ENCODE peak calls at places on chromosomes 12 and 14, in nine cellular contexts. T, Q, P, N, B, Y, I, H and E are unnamed samples.

GRCh38 chr14:80781968-80782367 is 159.6 kb downstream of the CEP128 start:
- DNase-seq in T (no peak), Q (no peak), P (no peak), N (no peak), B (peak; percentile 58), Y (no peak), I (peak; percentile 17), H (no peak), E (peak; percentile 42)

GRCh38 chr12:76866146-76866545 is 12.7 kb downstream of the CSRP2 start:
- DNase-seq in T (no peak), Q (no peak), P (no peak), N (no peak), B (no peak), Y (no peak), I (no peak), H (no peak), E (no peak)

GRCh38 chr12:95970905-95971304 is 25.2 kb downstream of the HAL start:
- DNase-seq in T (no peak), Q (no peak), P (no peak), N (no peak), B (no peak), Y (no peak), I (no peak), H (no peak), E (no peak)

GRCh38 chr12:27843714-27844245 is 63.7 kb upstream of the MANSC4 start:
- DNase-seq in T (no peak), Q (no peak), P (no peak), N (no peak), B (no peak), Y (no peak), I (peak; percentile 72), H (no peak), E (peak; percentile 61)

GRCh38 chr14:70670992-70671651 is 29.4 kb downstream of the TTC9 start:
- DNase-seq in T (no peak), Q (no peak), P (no peak), N (no peak), B (no peak), Y (no peak), I (no peak), H (no peak), E (no peak)

GRCh38 chr12:75760481-75761324 is 249.3 kb upstream of the KRR1 start:
- DNase-seq in T (no peak), Q (no peak), P (no peak), N (no peak), B (no peak), Y (no peak), I (no peak), H (no peak), E (no peak)

GRCh38 chr14:28280997-28281598 is 485.5 kb upstream of the FOXG1 start:
- DNase-seq in T (no peak), Q (no peak), P (no peak), N (no peak), B (no peak), Y (no peak), I (no peak), H (no peak), E (no peak)

GRCh38 chr12:89648211-89648930 is 60.3 kb downstream of the ATP2B1 start:
- DNase-seq in T (peak; percentile 34), Q (no peak), P (no peak), N (no peak), B (no peak), Y (no peak), I (peak; percentile 44), H (no peak), E (peak; percentile 21)

GRCh38 chr14:35366521-35366976 is 38.0 kb downstream of the NFKBIA start:
- DNase-seq in T (no peak), Q (no peak), P (no peak), N (no peak), B (no peak), Y (no peak), I (no peak), H (no peak), E (no peak)

GRCh38 chr12:89933911-89934310 is 225.3 kb upstream of the ATP2B1 start:
- DNase-seq in T (no peak), Q (no peak), P (no peak), N (no peak), B (no peak), Y (no peak), I (peak; percentile 33), H (no peak), E (no peak)

GRCh38 chr12:88579941-88580871 is at the start of gene KITLG:
- DNase-seq in T (peak; percentile 87), Q (peak; percentile 76), P (peak; percentile 71), N (peak; percentile 94), B (no peak), Y (peak; percentile 85), I (peak; percentile 91), H (peak; percentile 75), E (peak; percentile 82)

GRCh38 chr12:22858849-22859569 is 234.0 kb downstream of the ETNK1 start:
- DNase-seq in T (no peak), Q (no peak), P (no peak), N (no peak), B (no peak), Y (no peak), I (peak; percentile 53), H (no peak), E (peak; percentile 85)

DNA sequence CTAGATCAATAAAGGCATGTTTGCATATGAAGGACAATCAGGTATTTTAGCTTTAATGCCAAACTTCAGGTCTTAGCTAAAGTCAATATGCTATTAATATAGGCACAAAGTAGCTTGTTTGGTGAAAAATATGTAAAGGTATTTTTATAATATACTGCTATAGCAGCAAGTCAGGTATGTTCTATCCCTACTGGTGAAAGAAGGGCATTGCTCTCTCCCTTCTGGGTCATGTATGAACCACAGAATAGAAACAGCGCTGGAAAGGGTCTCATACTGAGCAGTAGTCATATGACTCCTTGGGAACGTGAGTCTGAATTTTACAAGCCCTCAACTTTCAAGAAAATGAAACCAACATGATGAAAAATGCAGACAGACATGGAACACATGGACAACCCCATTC is 314.6 kb downstream of the GRIN2B start:
- DNase-seq in T (peak; percentile 3), Q (no peak), P (no peak), N (no peak), B (no peak), Y (no peak), I (no peak), H (no peak), E (no peak)
- TF ChIP-seq CTCF in T (no peak), Q (no peak), P (no peak), N (no peak), B (no peak), Y (no peak), I (no peak), H (no peak), E (no peak)

GRCh38 chr14:55611859-55612258 is 31.9 kb downstream of the KTN1 start:
- DNase-seq in T (no peak), Q (no peak), P (no peak), N (no peak), B (no peak), Y (no peak), I (no peak), H (no peak), E (no peak)

GRCh38 chr14:55610717-55611370 is 30.8 kb downstream of the KTN1 start:
- DNase-seq in T (no peak), Q (no peak), P (no peak), N (no peak), B (no peak), Y (no peak), I (no peak), H (no peak), E (no peak)

GRCh38 chr14:55609681-55610080 is 29.7 kb downstream of the KTN1 start:
- DNase-seq in T (no peak), Q (no peak), P (no peak), N (no peak), B (no peak), Y (no peak), I (peak; percentile 65), H (no peak), E (peak; percentile 35)

GRCh38 chr14:55620277-55620676 is 40.3 kb downstream of the KTN1 start:
- DNase-seq in T (no peak), Q (no peak), P (no peak), N (no peak), B (no peak), Y (no peak), I (no peak), H (no peak), E (no peak)

DNA sequence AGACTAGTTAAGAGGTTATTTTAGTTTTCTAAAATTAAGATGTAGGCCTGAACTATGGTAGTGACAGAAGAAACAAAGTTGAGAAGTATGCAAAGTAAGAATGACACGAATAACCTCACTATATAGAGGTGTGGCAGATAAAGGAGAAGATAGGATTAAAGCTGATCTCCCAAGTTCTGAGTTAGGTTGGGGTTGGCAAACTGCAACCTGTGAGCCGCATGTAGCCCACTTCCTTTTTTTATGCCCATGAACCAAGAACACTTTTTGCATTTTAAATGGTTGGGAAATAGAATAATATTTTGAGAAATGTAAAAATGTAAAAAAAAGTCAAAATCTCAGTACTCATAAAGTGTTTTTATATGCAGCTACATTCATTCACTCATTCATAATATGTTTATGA is 34.3 kb downstream of the KTN1 start:
- DNase-seq in T (no peak), Q (no peak), P (no peak), N (no peak), B (no peak), Y (no peak), I (no peak), H (no peak), E (no peak)
- H3K4me3 ChIP-seq in T (no peak overlapping the region), Q (no peak overlapping the region), P (no peak overlapping the region), N (no peak overlapping the region), B (no peak overlapping the region), Y (no peak overlapping the region), I (no peak overlapping the region), H (no peak overlapping the region), E (no peak overlapping the region)

GRCh38 chr12:124972211-124972610 is 16.7 kb downstream of the DHX37 start:
- DNase-seq in T (no peak), Q (no peak), P (no peak), N (no peak), B (no peak), Y (no peak), I (no peak), H (no peak), E (no peak)

GRCh38 chr12:124967016-124967739 is 21.8 kb downstream of the DHX37 start:
- DNase-seq in T (no peak), Q (no peak), P (no peak), N (no peak), B (no peak), Y (no peak), I (no peak), H (no peak), E (no peak)

GRCh38 chr12:124968656-124969055 is 20.3 kb downstream of the DHX37 start:
- DNase-seq in T (no peak), Q (no peak), P (no peak), N (no peak), B (no peak), Y (no peak), I (no peak), H (no peak), E (no peak)

GRCh38 chr12:124971603-124972002 is 17.3 kb downstream of the DHX37 start:
- DNase-seq in T (no peak), Q (no peak), P (no peak), N (no peak), B (no peak), Y (no peak), I (no peak), H (no peak), E (no peak)

GRCh38 chr12:124970647-124971402 is 18.1 kb downstream of the DHX37 start:
- DNase-seq in T (no peak), Q (no peak), P (no peak), N (no peak), B (no peak), Y (no peak), I (no peak), H (no peak), E (no peak)
- TF ChIP-seq CTCF in T (no peak), Q (no peak), P (no peak), N (no peak), B (no peak), Y (no peak), I (no peak), H (no peak), E (no peak)

GRCh38 chr12:128852885-128853284 is 393 bp upstream of the GLT1D1 start:
- DNase-seq in T (no peak), Q (no peak), P (no peak), N (peak; percentile 48), B (no peak), Y (no peak), I (no peak), H (no peak), E (no peak)
- H3K4me3 ChIP-seq in T (no peak overlapping the region), Q (no peak overlapping the region), P (no peak overlapping the region), N (no peak overlapping the region), B (no peak overlapping the region), Y (no peak overlapping the region), I (no peak overlapping the region), H (no peak overlapping the region), E (no peak overlapping the region)